ENCODE peak calls at places on chromosomes 13 and 19, in six cellular contexts. N, L, X, D, C and T are unnamed samples. For H3K36me3, the result is how much of the 10 kb centered on the place peaks cover.

GRCh38 chr19:43765109-43765876 is 10.5 kb upstream of the SMG9 start:
- DNase-seq in N (peak), L (no peak), X (no peak), D (peak), C (peak), T (peak)

GRCh38 chr19:15126511-15126910 is 19.3 kb downstream of the SYDE1 start:
- DNase-seq in N (no peak), L (no peak), X (no peak), D (no peak), C (no peak), T (no peak)

GRCh38 chr19:38555200-38555599 is 62.6 kb downstream of the MAP4K1 start:
- DNase-seq in N (no peak), L (no peak), X (no peak), D (no peak), C (no peak), T (no peak)

GRCh38 chr13:81395368-81395767 is 1054.4 kb upstream of the SPRY2 start:
- DNase-seq in N (peak), L (no peak), X (no peak), D (no peak), C (no peak), T (peak)

GRCh38 chr19:1251233-1251502 is 2.8 kb downstream of the MIDN start:
- DNase-seq in N (peak), L (no peak), X (peak), D (peak), C (peak), T (no peak)

GRCh38 chr19:46661020-46661731 is at the start of gene DACT3:
- DNase-seq in N (peak), L (peak), X (peak), D (peak), C (peak), T (peak)

GRCh38 chr19:17671906-17672305 is 16.2 kb downstream of the UNC13A start:
- DNase-seq in N (no peak), L (no peak), X (no peak), D (peak), C (no peak), T (peak)

GRCh38 chr19:48842744-48843162 is 6.5 kb upstream of the HSD17B14 start:
- DNase-seq in N (peak), L (no peak), X (peak), D (peak), C (no peak), T (peak)

GRCh38 chr13:49502954-49503353 is 7.2 kb downstream of the PHF11 start:
- DNase-seq in N (no peak), L (no peak), X (no peak), D (no peak), C (no peak), T (no peak)

GRCh38 chr19:57210381-57210780 is 19.1 kb downstream of the ZNF264 start:
- DNase-seq in N (no peak), L (no peak), X (no peak), D (no peak), C (no peak), T (no peak)
- H3K36me3 ChIP-seq in N (under half), L (under half), X (under half), D (under half), C (half or more), T (half or more)

GRCh38 chr19:42197375-42197817 is 20.1 kb downstream of the DEDD2 start:
- DNase-seq in N (no peak), L (no peak), X (no peak), D (no peak), C (no peak), T (peak)
- H3K27ac ChIP-seq in N (no peak), L (no peak), X (no peak), D (no peak), C (no peak), T (peak)

DNA sequence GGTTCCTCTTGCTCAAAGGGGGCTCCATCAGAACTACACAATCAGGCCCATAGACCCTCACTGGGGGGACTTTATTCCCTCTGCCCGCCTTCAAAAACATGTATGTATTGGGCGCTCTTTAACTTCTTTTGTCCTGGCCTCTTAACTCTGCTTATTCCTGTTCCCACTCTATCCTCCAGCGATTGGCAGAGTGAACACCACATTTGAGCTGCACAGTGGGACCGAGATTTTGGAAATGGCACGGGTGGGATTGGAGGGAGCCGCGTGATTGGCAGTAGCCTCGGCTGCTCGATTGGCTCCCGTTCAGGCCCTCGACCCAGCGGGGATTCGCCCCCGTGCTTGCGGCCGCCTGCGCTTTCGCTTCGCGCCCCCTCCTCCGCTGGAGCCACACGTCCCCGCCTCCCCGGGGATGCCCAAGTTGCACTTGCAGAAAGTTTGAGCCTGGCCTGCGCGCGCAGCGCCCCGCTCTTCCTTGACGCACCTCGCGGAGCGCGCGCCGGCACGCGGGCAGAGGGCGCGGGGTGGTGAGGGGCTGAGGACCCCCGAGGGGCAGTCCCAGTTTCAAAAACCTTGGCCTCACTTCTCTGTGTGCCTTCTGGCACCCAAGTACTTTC is at the start of gene ZIC5:
- DNase-seq in N (no peak), L (no peak), X (no peak), D (no peak), C (no peak), T (no peak)
- H3K4me3 ChIP-seq in N (no peak), L (peak), X (no peak), D (no peak), C (peak), T (peak)

DNA sequence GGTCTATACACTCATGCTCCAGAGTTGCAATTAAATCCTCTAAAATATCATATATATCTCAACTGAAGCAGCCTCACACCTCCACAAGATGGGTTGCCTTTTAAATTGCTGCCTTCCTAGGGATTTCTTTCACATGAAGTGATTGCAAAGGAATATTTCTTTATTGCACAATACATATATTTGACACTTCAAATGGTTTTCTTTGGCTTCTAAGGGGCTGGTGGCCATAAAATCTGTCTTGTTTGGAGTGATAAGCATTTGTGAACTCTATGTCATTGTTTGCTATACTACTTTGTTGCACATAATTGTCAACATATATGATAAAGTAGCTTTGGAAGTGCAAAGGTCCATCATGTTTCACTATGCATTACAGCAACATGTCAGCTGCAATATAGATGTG is 2381.0 kb downstream of the PCDH9 start:
- DNase-seq in N (no peak), L (no peak), X (no peak), D (no peak), C (no peak), T (no peak)
- H3K36me3 ChIP-seq in N (under half), L (under half), X (under half), D (under half), C (under half), T (under half)

DNA sequence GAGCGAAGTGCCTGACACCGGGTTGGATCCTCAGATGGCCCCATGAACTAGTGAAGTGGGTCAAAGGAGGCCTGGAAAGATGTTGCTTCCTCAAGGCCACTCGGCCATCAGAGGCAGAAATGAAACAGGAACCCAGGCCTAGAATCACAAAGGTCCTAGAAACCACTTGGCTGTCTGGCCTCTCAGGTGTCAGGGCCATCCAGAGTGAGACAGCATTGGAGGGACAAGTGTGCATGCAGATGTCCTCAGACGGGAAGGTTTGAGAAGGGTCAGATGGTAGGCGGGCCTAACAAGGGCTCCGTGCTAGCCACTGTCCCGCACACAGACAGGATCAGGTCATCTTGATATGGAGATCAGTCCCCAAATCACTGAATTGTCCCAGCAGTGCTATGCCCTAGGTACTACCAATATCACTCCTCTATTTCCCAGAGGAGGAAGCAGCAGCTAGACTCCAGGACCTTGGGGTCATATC is 14.3 kb downstream of the CCDC97 start:
- DNase-seq in N (no peak), L (no peak), X (no peak), D (no peak), C (no peak), T (no peak)
- H3K27ac ChIP-seq in N (peak), L (peak), X (peak), D (peak), C (peak), T (peak)

DNA sequence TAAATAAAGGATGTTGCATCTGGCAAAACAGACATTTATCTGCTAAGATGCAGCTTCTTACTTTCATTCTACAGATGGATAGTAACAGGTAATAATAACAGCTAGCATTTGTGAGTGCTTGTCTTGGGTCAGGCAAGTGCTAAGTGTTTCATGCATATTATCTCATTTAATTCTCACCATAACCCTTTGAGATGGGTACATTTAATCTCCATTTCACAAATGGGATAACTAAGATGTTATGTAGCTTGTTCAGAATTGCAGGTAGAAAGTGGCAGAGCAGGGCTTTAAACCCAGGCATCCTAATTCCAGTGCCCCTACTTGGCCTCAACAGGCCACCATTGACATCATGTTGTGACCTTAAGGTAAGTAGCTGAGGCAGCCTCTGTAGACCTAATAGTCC is 69.8 kb downstream of the LMO7 start:
- DNase-seq in N (no peak), L (no peak), X (no peak), D (no peak), C (no peak), T (no peak)
- H3K4me3 ChIP-seq in N (no peak), L (no peak), X (no peak), D (no peak), C (no peak), T (no peak)

GRCh38 chr19:5215431-5215830 is 125.2 kb downstream of the PTPRS start:
- DNase-seq in N (no peak), L (no peak), X (no peak), D (no peak), C (no peak), T (no peak)

GRCh38 chr19:5212101-5212500 is 128.5 kb downstream of the PTPRS start:
- DNase-seq in N (no peak), L (no peak), X (no peak), D (no peak), C (no peak), T (no peak)

GRCh38 chr19:5214371-5214770 is 126.2 kb downstream of the PTPRS start:
- DNase-seq in N (no peak), L (no peak), X (no peak), D (no peak), C (no peak), T (no peak)

GRCh38 chr19:5214902-5215301 is 125.7 kb downstream of the PTPRS start:
- DNase-seq in N (no peak), L (no peak), X (no peak), D (no peak), C (no peak), T (no peak)

GRCh38 chr19:5213667-5214066 is 126.9 kb downstream of the PTPRS start:
- DNase-seq in N (no peak), L (no peak), X (no peak), D (no peak), C (no peak), T (no peak)
- H3K36me3 ChIP-seq in N (under half), L (under half), X (half or more), D (under half), C (half or more), T (under half)